ENCODE peak calls at places on chromosomes 5 and 9, in five cellular contexts. E is HFF-Myc, R is A549, T is left ventricle myocardium inferior, I is ascending aorta. F is an unnamed sample.

GRCh38 chr9:116494815-116495634 is 192.1 kb upstream of the TRIM32 start:
- DNase-seq in T (no peak), E (no peak), I (no peak), R (no peak), F (no peak)

GRCh38 chr9:89427621-89428221 is 70.2 kb downstream of the SEMA4D start:
- DNase-seq in R (no peak), I (no peak), E (no peak), T (no peak), F (no peak)

GRCh38 chr9:34993502-34994428 is 4.2 kb downstream of the DNAJB5 start:
- DNase-seq in T (peak; percentile 85), R (no peak), I (peak; percentile 82), E (no peak), F (peak; percentile 14)

GRCh38 chr9:71249729-71250317 is 128.4 kb upstream of the TRPM3 start:
- DNase-seq in R (peak; percentile 55), E (peak; percentile 42), I (no peak), T (no peak), F (peak; percentile 53)

GRCh38 chr9:93653762-93654161 is 77.4 kb downstream of the PHF2 start:
- DNase-seq in R (no peak), E (no peak), T (peak; percentile 10), I (no peak), F (no peak)

GRCh38 chr5:149325166-149325735 is 20.0 kb upstream of the GRPEL2 start:
- DNase-seq in R (no peak), I (no peak), E (peak; percentile 19), T (no peak), F (no peak)

GRCh38 chr5:156922207-156922792 is 40.7 kb downstream of the TIMD4 start:
- DNase-seq in R (no peak), E (no peak), T (no peak), I (no peak), F (no peak)

GRCh38 chr9:27645166-27645840 is 72.0 kb upstream of the C9orf72 start:
- DNase-seq in I (no peak), E (no peak), R (no peak), T (no peak), F (no peak)

GRCh38 chr9:22008662-22009562 is at the start of gene CDKN2B:
- DNase-seq in R (no peak), T (peak; percentile 95), E (peak; percentile 83), I (peak; percentile 78), F (peak; percentile 87)

GRCh38 chr5:16855475-16855874 is 80.6 kb downstream of the MYO10 start:
- DNase-seq in E (no peak), T (no peak), I (no peak), R (no peak), F (no peak)

GRCh38 chr5:38948501-38948900 is 102.7 kb downstream of the OSMR start:
- DNase-seq in I (no peak), E (no peak), T (no peak), R (no peak), F (no peak)

GRCh38 chr5:677131-678101 is 15.7 kb downstream of the TPPP start:
- DNase-seq in I (no peak), E (no peak), T (peak; percentile 7), R (no peak), F (no peak)

GRCh38 chr5:71471193-71471592 is 15.7 kb downstream of the BDP1 start:
- DNase-seq in I (no peak), E (peak; percentile 14), T (no peak), R (no peak), F (no peak)

GRCh38 chr5:135445306-135445940 is 1.7 kb downstream of the DCANP1 start:
- DNase-seq in R (no peak), T (no peak), I (no peak), E (no peak), F (no peak)

GRCh38 chr9:15416880-15417279 is 5.8 kb upstream of the SNAPC3 start:
- DNase-seq in E (no peak), R (no peak), I (no peak), T (no peak), F (no peak)

GRCh38 chr5:176736271-176736965 is 73.9 kb upstream of the UNC5A start:
- DNase-seq in E (no peak), I (no peak), R (no peak), T (no peak), F (no peak)

DNA sequence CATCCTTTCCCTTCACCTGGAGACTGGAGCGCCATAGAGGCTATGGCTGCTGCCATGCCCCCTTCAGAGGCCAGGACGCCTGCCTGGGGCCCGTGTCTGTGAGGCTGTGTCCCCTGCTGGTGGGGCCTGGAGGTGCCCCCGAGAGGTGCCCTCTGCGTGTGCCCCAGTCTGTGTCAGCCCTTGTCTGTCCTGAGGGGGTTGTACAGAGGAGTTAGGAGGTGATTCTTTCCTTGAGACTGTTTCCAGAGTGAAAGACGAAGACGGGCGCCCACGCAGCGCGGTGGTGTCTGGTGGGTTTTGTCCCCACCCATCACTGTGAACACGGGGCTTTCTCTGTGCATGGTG is 24.6 kb downstream of the TRAF2 start:
- DNase-seq in E (no peak), T (no peak), R (peak; percentile 52), I (no peak), F (no peak)
- TF ChIP-seq CTCF in E (no peak), T (no peak), R (no peak), I (no peak), F (no peak)

GRCh38 chr9:24351952-24352351 is 193.7 kb downstream of the IZUMO3 start:
- DNase-seq in R (no peak), E (no peak), T (no peak), I (no peak), F (no peak)
- H3K4me3 ChIP-seq in R (no peak overlapping the region), E (no peak overlapping the region), T (no peak overlapping the region), I (no peak overlapping the region), F (no peak overlapping the region)

GRCh38 chr5:171451421-171451820 is 32.0 kb downstream of the FGF18 start:
- DNase-seq in T (no peak), E (no peak), I (no peak), R (no peak), F (no peak)

GRCh38 chr5:171453988-171454387 is 34.5 kb downstream of the FGF18 start:
- DNase-seq in R (no peak), I (no peak), E (no peak), T (no peak), F (no peak)

GRCh38 chr5:171453056-171453725 is 33.7 kb downstream of the FGF18 start:
- DNase-seq in I (no peak), E (no peak), R (no peak), T (no peak), F (no peak)

GRCh38 chr5:171457208-171457981 is 37.9 kb downstream of the FGF18 start:
- DNase-seq in E (no peak), R (no peak), T (no peak), I (no peak), F (no peak)

GRCh38 chr5:171454549-171454948 is 35.1 kb downstream of the FGF18 start:
- DNase-seq in T (no peak), E (no peak), R (no peak), I (no peak), F (no peak)
- TF ChIP-seq CTCF in T (no peak), E (no peak), R (no peak), I (no peak), F (no peak)

GRCh38 chr9:133701981-133702797 is 36.0 kb downstream of the SARDH start:
- DNase-seq in E (no peak), R (no peak), T (no peak), I (no peak), F (no peak)
- H3K4me3 ChIP-seq in E (no peak overlapping the region), R (no peak overlapping the region), T (peak overlapping the region; percentile 48), I (peak overlapping the region; percentile 53), F (no peak overlapping the region)

GRCh38 chr9:91037511-91038482 is 236.2 kb downstream of the SYK start:
- DNase-seq in I (no peak), E (peak; percentile 65), R (peak; percentile 40), T (no peak), F (peak; percentile 56)

GRCh38 chr9:91036356-91036755 is 234.7 kb downstream of the SYK start:
- DNase-seq in T (no peak), I (no peak), E (no peak), R (no peak), F (no peak)

GRCh38 chr9:91035825-91036208 is 234.2 kb downstream of the SYK start:
- DNase-seq in E (no peak), T (no peak), I (no peak), R (no peak), F (no peak)

GRCh38 chr9:91038483-91039124 is 237.0 kb downstream of the SYK start:
- DNase-seq in E (no peak), T (no peak), R (no peak), I (no peak), F (no peak)

GRCh38 chr9:91036826-91037510 is 235.3 kb downstream of the SYK start:
- DNase-seq in I (peak; percentile 56), E (peak; percentile 82), R (peak; percentile 77), T (peak; percentile 75), F (peak; percentile 75)
- TF ChIP-seq CTCF in I (peak; percentile 65), E (peak; percentile 62), R (peak; percentile 75), T (peak; percentile 82), F (peak; percentile 82)

F was measured in AG09309.